ENCODE peak calls at places on chromosomes 1 and 21, in seven cellular contexts. E is iPS DF 6.9; O is left cardiac atrium; T is EL; P is MM.1S; A is activated CD8-positive, alpha-beta T cell treated with anti-CD3 and anti-CD28 coated beads, Interleukin-2, amount 10 ng/mL, durations not matched to agents 7 days and 5 days; S is stimulated activated CD4-positive, alpha-beta T cell treated with anti-CD3 and anti-CD28 coated beads, Interleukin-2, amount 100 ng/mL, for 48 hours. R is an unnamed sample.

GRCh38 chr1:32868085-32868484 is 2.6 kb downstream of the FNDC5 start:
- DNase-seq in E (no peak), O (no peak), T (no peak), P (no peak), A (no peak), S (no peak), R (no peak)

GRCh38 chr1:74531807-74532206 is 19.4 kb upstream of the LRRC53 start:
- DNase-seq in E (no peak), O (no peak), T (no peak), P (no peak), A (no peak), S (no peak), R (no peak)

GRCh38 chr1:229065613-229066012 is 205.3 kb upstream of the RAB4A start:
- DNase-seq in E (no peak), O (no peak), T (no peak), P (no peak), A (no peak), S (no peak), R (no peak)

GRCh38 chr1:2189459-2190425 is 4.8 kb downstream of the FAAP20 start:
- DNase-seq in E (no peak), O (peak), T (peak), P (peak), A (peak), S (peak), R (peak)

GRCh38 chr1:193104496-193104905 is 713 bp downstream of the GLRX2 start:
- DNase-seq in E (no peak), O (peak), T (peak), P (peak), A (peak), S (peak), R (peak)

GRCh38 chr1:87024936-87025537 is 110.6 kb downstream of the HS2ST1 start:
- DNase-seq in E (peak), O (no peak), T (peak), P (peak), A (no peak), S (no peak), R (peak)

GRCh38 chr1:6419803-6420593 is at the start of gene HES2:
- DNase-seq in E (no peak), O (peak), T (no peak), P (no peak), A (peak), S (no peak), R (peak)

GRCh38 chr1:119373465-119373864 is 4.9 kb downstream of the HAO2 start:
- DNase-seq in E (no peak), O (no peak), T (peak), P (no peak), A (no peak), S (no peak), R (no peak)

GRCh38 chr1:90710579-90711536 is 6.2 kb downstream of the BARHL2 start:
- DNase-seq in E (no peak), O (no peak), T (no peak), P (no peak), A (no peak), S (no peak), R (no peak)

GRCh38 chr1:44632511-44633072 is 41.7 kb downstream of the TMEM53 start:
- DNase-seq in E (no peak), O (no peak), T (no peak), P (no peak), A (no peak), S (no peak), R (no peak)

GRCh38 chr1:84095308-84095707 is 48.8 kb upstream of the PRKACB start:
- DNase-seq in E (no peak), O (no peak), T (no peak), P (no peak), A (no peak), S (no peak), R (no peak)

GRCh38 chr1:185156321-185156853 is 366 bp downstream of the TRMT1L start:
- DNase-seq in E (no peak), O (no peak), T (no peak), P (peak), A (no peak), S (no peak), R (peak)

GRCh38 chr21:15793547-15794235 is 63.9 kb downstream of the USP25 start:
- DNase-seq in E (no peak), O (no peak), T (no peak), P (no peak), A (no peak), S (no peak), R (no peak)

GRCh38 chr1:33327587-33328325 is 6.9 kb upstream of the A3GALT2 start:
- DNase-seq in E (no peak), O (peak), T (peak), P (no peak), A (no peak), S (no peak), R (no peak)

GRCh38 chr21:46189213-46189958 is 5.1 kb upstream of the SPATC1L start:
- DNase-seq in E (no peak), O (peak), T (peak), P (no peak), A (no peak), S (no peak), R (peak)

GRCh38 chr1:208231929-208232360 is 12.2 kb downstream of the PLXNA2 start:
- DNase-seq in E (no peak), O (no peak), T (peak), P (no peak), A (no peak), S (no peak), R (no peak)

GRCh38 chr1:111736548-111737215 is 2.5 kb downstream of the INKA2 start:
- DNase-seq in E (no peak), O (peak), T (peak), P (no peak), A (no peak), S (no peak), R (no peak)

GRCh38 chr1:98991127-98992003 is 13.3 kb downstream of the PLPPR5 start:
- DNase-seq in E (no peak), O (no peak), T (peak), P (peak), A (no peak), S (peak), R (peak)

R was measured in D341Med.